ENCODE peak calls at places on chromosomes 1 and 21, in six cellular contexts. L is fibroblast of lung; D is heart left ventricle; H is effector memory CD4-positive, alpha-beta T cell; R is GM23338; V is A549. P is an unnamed sample. For H3K4me1, the result is how much of the 10 kb centered on the place peaks cover.

GRCh38 chr1:52511851-52512615 is 40.9 kb downstream of the TUT4 start:
- DNase-seq in L (no peak), D (no peak), H (no peak), R (no peak), V (no peak), P (no peak)

GRCh38 chr1:218048828-218049227 is 236.3 kb upstream of the RRP15 start:
- DNase-seq in L (no peak), D (no peak), H (no peak), R (peak), V (no peak), P (no peak)

GRCh38 chr1:234111458-234112142 is 207.1 kb downstream of the SLC35F3 start:
- DNase-seq in L (peak), D (no peak), H (no peak), R (peak), V (peak), P (no peak)

GRCh38 chr1:39776886-39777683 is 5.9 kb upstream of the OXCT2 start:
- DNase-seq in L (no peak), D (no peak), H (no peak), R (no peak), V (no peak), P (no peak)

GRCh38 chr1:180501865-180502360 is 464 bp downstream of the ACBD6 start:
- DNase-seq in L (no peak), D (no peak), H (no peak), R (peak), V (peak), P (no peak)

GRCh38 chr1:178055779-178056471 is 38.0 kb upstream of the RASAL2 start:
- DNase-seq in L (peak), D (peak), H (no peak), R (no peak), V (peak), P (no peak)

GRCh38 chr1:201748331-201748730 is 80.6 kb upstream of the IPO9 start:
- DNase-seq in L (peak), D (no peak), H (no peak), R (peak), V (no peak), P (no peak)

GRCh38 chr1:118716775-118717174 is 271.4 kb downstream of the TBX15 start:
- DNase-seq in L (no peak), D (no peak), H (no peak), R (peak), V (no peak), P (no peak)

GRCh38 chr1:93518516-93518915 is 70.6 kb downstream of the FNBP1L start:
- DNase-seq in L (peak), D (no peak), H (no peak), R (no peak), V (no peak), P (no peak)

GRCh38 chr1:29504266-29504665 is 267.9 kb downstream of the PTPRU start:
- DNase-seq in L (no peak), D (no peak), H (no peak), R (no peak), V (no peak), P (no peak)

GRCh38 chr1:71080178-71080781 is 555 bp downstream of the ZRANB2 start:
- DNase-seq in L (peak), D (no peak), H (no peak), R (peak), V (no peak), P (no peak)

GRCh38 chr1:173356211-173356762 is 120.8 kb upstream of the PRDX6 start:
- DNase-seq in L (peak), D (no peak), H (no peak), R (no peak), V (no peak), P (no peak)

GRCh38 chr1:185110145-185110544 is 46.6 kb downstream of the TRMT1L start:
- DNase-seq in L (no peak), D (no peak), H (no peak), R (no peak), V (no peak), P (no peak)

GRCh38 chr1:183920651-183921050 is 115.7 kb downstream of the RGL1 start:
- DNase-seq in L (no peak), D (no peak), H (no peak), R (no peak), V (no peak), P (no peak)

GRCh38 chr1:29218223-29218622 is 12.5 kb downstream of the MECR start:
- DNase-seq in L (no peak), D (no peak), H (no peak), R (no peak), V (no peak), P (no peak)

GRCh38 chr1:218444173-218444572 is 99.0 kb downstream of the TGFB2 start:
- DNase-seq in L (no peak), D (no peak), H (no peak), R (no peak), V (no peak), P (no peak)

GRCh38 chr1:156886583-156887302 is 6.8 kb upstream of the PEAR1 start:
- DNase-seq in L (no peak), D (no peak), H (no peak), R (no peak), V (no peak), P (no peak)

GRCh38 chr1:206550446-206550845 is 43.1 kb downstream of the RASSF5 start:
- DNase-seq in L (no peak), D (no peak), H (no peak), R (no peak), V (no peak), P (no peak)

GRCh38 chr1:212161231-212161781 is 123.9 kb upstream of the PPP2R5A start:
- DNase-seq in L (peak), D (no peak), H (no peak), R (no peak), V (no peak), P (no peak)

GRCh38 chr1:239283229-239283628 is 103.1 kb upstream of the CHRM3 start:
- DNase-seq in L (no peak), D (no peak), H (no peak), R (no peak), V (no peak), P (no peak)

GRCh38 chr1:78095618-78096416 is 50.1 kb downstream of the GIPC2 start:
- DNase-seq in L (peak), D (no peak), H (no peak), R (no peak), V (no peak), P (no peak)

GRCh38 chr1:247316590-247317197 is 15.0 kb downstream of the ZNF496 start:
- DNase-seq in L (no peak), D (no peak), H (no peak), R (no peak), V (no peak), P (no peak)

GRCh38 chr1:11187936-11188335 is 1.2 kb upstream of the ANGPTL7 start:
- DNase-seq in L (no peak), D (no peak), H (no peak), R (no peak), V (no peak), P (no peak)

GRCh38 chr1:203282720-203283542 is 22.4 kb upstream of the BTG2 start:
- DNase-seq in L (no peak), D (no peak), H (no peak), R (no peak), V (no peak), P (no peak)

GRCh38 chr1:111789666-111790316 is 34.1 kb downstream of the DDX20 start:
- DNase-seq in L (peak), D (no peak), H (no peak), R (no peak), V (no peak), P (no peak)

GRCh38 chr1:29470788-29471119 is 234.4 kb downstream of the PTPRU start:
- DNase-seq in L (no peak), D (no peak), H (no peak), R (no peak), V (no peak), P (no peak)

GRCh38 chr1:184854456-184855180 is 100.0 kb upstream of the EDEM3 start:
- DNase-seq in L (peak), D (no peak), H (no peak), R (no peak), V (no peak), P (no peak)

GRCh38 chr1:84166797-84167196 is 22.7 kb downstream of the PRKACB start:
- DNase-seq in L (no peak), D (no peak), H (no peak), R (no peak), V (no peak), P (no peak)
- H3K27ac ChIP-seq in L (no peak), D (no peak), H (no peak), R (no peak), V (no peak), P (no peak)

DNA sequence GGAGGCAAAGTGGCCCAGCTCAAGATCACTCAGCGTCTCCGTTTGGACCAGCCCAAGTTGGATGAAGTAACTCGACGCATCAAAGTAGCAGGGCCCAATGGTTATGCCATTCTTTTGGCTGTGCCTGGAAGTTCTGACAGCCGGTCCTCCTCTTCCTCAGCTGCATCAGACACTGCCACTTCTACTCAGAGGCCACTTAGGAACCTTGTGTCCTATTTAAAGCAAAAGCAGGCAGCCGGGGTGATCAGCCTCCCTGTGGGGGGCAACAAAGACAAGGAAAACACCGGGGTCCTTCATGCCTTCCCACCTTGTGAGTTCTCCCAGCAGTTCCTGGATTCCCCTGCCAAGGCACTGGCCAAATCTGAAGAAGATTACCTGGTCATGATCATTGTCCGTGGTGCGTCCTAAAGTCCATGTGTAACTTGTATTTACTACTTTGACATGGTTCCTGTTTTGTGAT is 2.7 kb downstream of the RBM15 start:
- DNase-seq in L (no peak), D (no peak), H (no peak), R (no peak), V (no peak), P (no peak)
- H3K4me1 ChIP-seq in L (under half), D (half or more), H (half or more), R (half or more), V (half or more), P (half or more)

GRCh38 chr1:56169856-56170255 is 409.5 kb downstream of the PLPP3 start:
- DNase-seq in L (peak), D (no peak), H (no peak), R (no peak), V (no peak), P (no peak)
- H3K27ac ChIP-seq in L (no peak), D (no peak), H (no peak), R (no peak), V (no peak), P (no peak)

DNA sequence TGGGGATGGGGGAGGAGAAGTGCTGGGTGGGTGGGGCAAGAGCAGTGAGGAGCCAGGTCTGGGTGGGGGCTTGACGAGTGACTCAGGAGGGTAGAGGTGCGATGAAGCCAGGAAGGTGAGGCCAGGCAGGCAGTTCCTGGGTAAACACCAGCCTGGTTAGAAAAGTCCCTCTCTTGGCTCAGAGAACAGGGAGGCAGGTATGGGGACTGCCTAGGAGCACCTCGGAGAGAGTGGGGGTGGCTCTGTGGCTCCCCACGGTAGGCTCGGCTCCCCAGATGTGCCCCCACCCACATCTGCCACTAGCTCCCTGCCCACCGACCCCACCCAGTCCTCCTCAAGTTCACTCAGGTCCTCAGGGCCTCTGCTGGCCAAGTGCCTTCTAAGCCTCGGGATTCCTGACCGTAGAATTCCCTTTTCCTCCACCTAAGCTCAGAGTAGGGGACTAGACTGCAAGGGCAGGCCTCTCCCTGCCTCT is 1.2 kb downstream of the HSPG2 start:
- DNase-seq in L (no peak), D (no peak), H (no peak), R (peak), V (no peak), P (no peak)
- H3K4me1 ChIP-seq in L (under half), D (half or more), H (under half), R (under half), V (half or more), P (under half)

GRCh38 chr1:24465099-24465498 is 37.5 kb upstream of the RCAN3 start:
- DNase-seq in L (no peak), D (no peak), H (no peak), R (no peak), V (no peak), P (no peak)
- H3K27ac ChIP-seq in L (no peak), D (no peak), H (no peak), R (peak), V (no peak), P (no peak)

DNA sequence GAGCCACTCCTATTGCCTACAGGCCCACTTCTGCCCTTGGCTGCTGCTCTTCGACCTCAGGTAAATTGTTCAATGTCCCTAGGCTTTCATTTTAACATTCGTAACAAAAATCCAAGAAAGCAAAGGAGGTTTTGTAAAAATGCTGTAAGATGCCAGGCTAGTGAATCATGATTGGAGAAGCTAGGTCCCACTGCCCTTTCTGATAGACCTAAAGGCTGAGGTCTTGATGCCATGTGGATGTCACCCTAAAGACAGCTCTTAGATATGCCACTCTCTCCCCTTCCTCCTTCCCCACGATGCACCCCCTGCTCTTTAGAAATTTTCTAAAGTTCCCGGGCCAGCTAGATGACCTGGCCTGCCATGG is 9.9 kb upstream of the TMEM39B start:
- DNase-seq in L (no peak), D (no peak), H (no peak), R (no peak), V (no peak), P (no peak)
- H3K4me1 ChIP-seq in L (under half), D (under half), H (under half), R (under half), V (under half), P (under half)

GRCh38 chr1:8670371-8670818 is 147.0 kb downstream of the RERE start:
- DNase-seq in L (no peak), D (no peak), H (no peak), R (no peak), V (no peak), P (no peak)
- H3K27ac ChIP-seq in L (no peak), D (peak), H (no peak), R (no peak), V (peak), P (no peak)

GRCh38 chr1:151312439-151313225 is 14.6 kb downstream of the PI4KB start:
- DNase-seq in L (no peak), D (no peak), H (no peak), R (no peak), V (no peak), P (no peak)

GRCh38 chr1:151309851-151310323 is 17.3 kb downstream of the PI4KB start:
- DNase-seq in L (peak), D (peak), H (no peak), R (peak), V (no peak), P (no peak)

GRCh38 chr1:151310986-151311385 is 16.2 kb downstream of the PI4KB start:
- DNase-seq in L (peak), D (no peak), H (no peak), R (no peak), V (no peak), P (no peak)

GRCh38 chr1:151313501-151313900 is 13.7 kb downstream of the PI4KB start:
- DNase-seq in L (peak), D (peak), H (no peak), R (no peak), V (no peak), P (no peak)

GRCh38 chr1:151311589-151312331 is 15.5 kb downstream of the PI4KB start:
- DNase-seq in L (peak), D (peak), H (peak), R (no peak), V (peak), P (peak)
- H3K4me1 ChIP-seq in L (under half), D (under half), H (under half), R (under half), V (under half), P (under half)

GRCh38 chr21:44800103-44800502 is 1.5 kb downstream of the UBE2G2 start:
- DNase-seq in L (peak), D (no peak), H (no peak), R (peak), V (no peak), P (no peak)

GRCh38 chr21:44803651-44804050 is 2.0 kb upstream of the UBE2G2 start:
- DNase-seq in L (no peak), D (no peak), H (no peak), R (no peak), V (no peak), P (no peak)

GRCh38 chr21:44801468-44802395 is at the start of gene UBE2G2:
- DNase-seq in L (peak), D (peak), H (peak), R (peak), V (peak), P (peak)

GRCh38 chr21:44802396-44803153 is 955 bp upstream of the UBE2G2 start:
- DNase-seq in L (peak), D (no peak), H (no peak), R (peak), V (peak), P (no peak)

DNA sequence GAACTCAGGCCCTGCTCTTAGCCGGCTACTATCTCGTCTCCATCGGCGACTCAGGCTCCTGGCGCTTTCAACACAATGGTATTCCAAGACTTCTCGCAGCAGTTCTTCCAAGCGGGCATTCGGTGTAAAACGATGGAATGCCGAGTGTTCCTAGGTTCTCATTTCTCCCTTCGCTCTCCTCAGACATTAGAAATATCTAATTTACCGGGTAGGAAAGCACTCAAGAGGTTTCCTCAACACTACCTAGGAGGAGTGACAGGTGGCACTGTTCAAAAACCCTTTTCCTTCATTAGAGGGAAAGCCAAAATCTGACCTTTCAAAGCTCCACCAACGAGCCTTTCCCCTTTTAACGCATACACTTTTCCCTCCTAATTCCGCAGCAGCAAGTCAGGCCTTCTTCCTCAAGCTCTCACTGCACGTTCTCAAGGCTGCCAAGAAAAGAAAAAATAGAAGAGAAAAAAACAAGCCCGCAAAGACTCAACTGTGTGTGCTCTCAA is 601 bp downstream of the UBE2G2 start:
- DNase-seq in L (peak), D (no peak), H (no peak), R (peak), V (peak), P (peak)
- H3K27ac ChIP-seq in L (peak), D (peak), H (peak), R (peak), V (peak), P (peak)